ENCODE peak calls at places on chromosome 7, in seven cellular contexts. I, K, U, O, F, H and N are unnamed samples.

GRCh38 chr7:78146546-78146945 is 348.0 kb downstream of the PHTF2 start:
- DNase-seq in H (no peak), O (no peak), U (no peak), F (no peak), I (no peak), K (no peak), N (no peak)

GRCh38 chr7:55018361-55019328 is at the start of gene EGFR:
- DNase-seq in O (peak; percentile 75), I (no peak), K (no peak), F (peak; percentile 84), H (peak; percentile 75), U (peak; percentile 86), N (peak; percentile 73)

GRCh38 chr7:113487925-113488731 is 369.8 kb upstream of the SMIM30 start:
- DNase-seq in U (no peak), I (no peak), F (no peak), O (no peak), K (no peak), H (no peak), N (no peak)

GRCh38 chr7:157849726-157850125 is 512.9 kb downstream of the DNAJB6 start:
- DNase-seq in F (no peak), H (no peak), I (no peak), U (no peak), K (no peak), O (no peak), N (no peak)

GRCh38 chr7:101124376-101125056 is 2.4 kb upstream of the SERPINE1 start:
- DNase-seq in U (no peak), O (no peak), I (no peak), K (no peak), F (no peak), H (peak; percentile 86), N (no peak)

GRCh38 chr7:96088579-96088978 is 233.3 kb downstream of the SLC25A13 start:
- DNase-seq in U (no peak), H (peak; percentile 38), K (no peak), F (no peak), I (no peak), O (no peak), N (no peak)

GRCh38 chr7:51961804-51962203 is 645.2 kb upstream of the COBL start:
- DNase-seq in U (no peak), H (no peak), F (no peak), O (no peak), K (no peak), I (no peak), N (no peak)

GRCh38 chr7:56033671-56034432 is 17.4 kb downstream of the PSPH start:
- DNase-seq in K (peak; percentile 80), F (peak; percentile 62), U (peak; percentile 50), H (peak; percentile 83), O (peak; percentile 30), I (no peak), N (peak; percentile 52)

GRCh38 chr7:155985518-155986427 is 173.5 kb upstream of the SHH start:
- DNase-seq in U (no peak), H (no peak), K (no peak), O (no peak), F (no peak), I (no peak), N (peak; percentile 10)

GRCh38 chr7:31935115-31935514 is 135.1 kb downstream of the PDE1C start:
- DNase-seq in F (no peak), O (no peak), H (peak; percentile 69), K (no peak), I (no peak), U (no peak), N (no peak)

GRCh38 chr7:90222811-90223725 is 11.5 kb downstream of the STEAP2 start:
- DNase-seq in H (peak; percentile 72), F (peak; percentile 18), O (peak; percentile 25), K (no peak), I (no peak), U (no peak), N (no peak)

GRCh38 chr7:93562106-93562505 is 12.4 kb downstream of the CALCR start:
- DNase-seq in I (no peak), F (no peak), O (no peak), H (no peak), U (no peak), K (no peak), N (no peak)

GRCh38 chr7:128396357-128396756 is 13.4 kb downstream of the IMPDH1 start:
- DNase-seq in U (no peak), F (no peak), K (no peak), H (no peak), I (no peak), O (no peak), N (no peak)

GRCh38 chr7:74175270-74175803 is 1.2 kb downstream of the EIF4H start:
- DNase-seq in H (no peak), I (no peak), K (no peak), U (peak; percentile 17), F (peak; percentile 29), O (no peak), N (no peak)

GRCh38 chr7:116809636-116810266 is 52.6 kb upstream of the CAPZA2 start:
- DNase-seq in I (no peak), K (no peak), U (peak; percentile 54), O (peak; percentile 69), H (peak; percentile 79), F (peak; percentile 18), N (no peak)

GRCh38 chr7:54859545-54859944 is 100.5 kb upstream of the SEC61G start:
- DNase-seq in O (no peak), U (no peak), I (no peak), K (no peak), H (no peak), F (no peak), N (no peak)

GRCh38 chr7:43538404-43538771 is 44.5 kb upstream of the STK17A start:
- DNase-seq in F (no peak), U (no peak), K (no peak), I (no peak), H (no peak), O (no peak), N (no peak)

GRCh38 chr7:96052860-96053452 is 268.9 kb downstream of the SLC25A13 start:
- DNase-seq in O (no peak), H (no peak), U (no peak), F (no peak), I (no peak), K (no peak), N (no peak)

GRCh38 chr7:31735991-31736982 is 49.3 kb downstream of the PPP1R17 start:
- DNase-seq in H (peak; percentile 64), U (peak; percentile 50), K (no peak), O (peak; percentile 52), F (peak; percentile 67), I (no peak), N (peak; percentile 56)

GRCh38 chr7:19118896-19119301 is 1.5 kb upstream of the TWIST1 start:
- DNase-seq in U (no peak), F (no peak), H (no peak), K (no peak), I (no peak), O (no peak), N (no peak)

GRCh38 chr7:34850681-34851080 is 186.6 kb downstream of the DPY19L1 start:
- DNase-seq in F (no peak), K (no peak), O (no peak), H (no peak), U (no peak), I (no peak), N (no peak)

GRCh38 chr7:3095046-3095445 is 51.4 kb upstream of the CARD11 start:
- DNase-seq in O (peak; percentile 21), I (no peak), H (no peak), F (no peak), K (peak; percentile 38), U (no peak), N (no peak)

GRCh38 chr7:92987543-92987942 is 130.2 kb downstream of the SAMD9 start:
- DNase-seq in F (no peak), U (no peak), O (no peak), H (no peak), K (no peak), I (no peak), N (no peak)

GRCh38 chr7:40881405-40881926 is 746.7 kb downstream of the SUGCT start:
- DNase-seq in K (no peak), H (no peak), F (no peak), I (no peak), U (no peak), O (no peak), N (no peak)

GRCh38 chr7:29207469-29207868 is 12.9 kb downstream of the CHN2 start:
- DNase-seq in K (no peak), H (no peak), F (no peak), O (no peak), U (no peak), I (no peak), N (no peak)

GRCh38 chr7:85830982-85831381 is 644.1 kb upstream of the SEMA3D start:
- DNase-seq in K (no peak), H (no peak), I (no peak), U (no peak), O (no peak), F (no peak), N (no peak)

GRCh38 chr7:128737867-128738390 is 1.2 kb upstream of the CALU start:
- DNase-seq in O (no peak), U (no peak), H (peak; percentile 31), F (no peak), K (no peak), I (no peak), N (no peak)

GRCh38 chr7:115410972-115411686 is 489.2 kb downstream of the MDFIC start:
- DNase-seq in U (no peak), K (no peak), H (no peak), I (no peak), O (no peak), F (no peak), N (no peak)

GRCh38 chr7:124058515-124058914 is 25.6 kb upstream of the TMEM229A start:
- DNase-seq in I (no peak), H (no peak), U (no peak), F (no peak), O (no peak), K (no peak), N (no peak)

DNA sequence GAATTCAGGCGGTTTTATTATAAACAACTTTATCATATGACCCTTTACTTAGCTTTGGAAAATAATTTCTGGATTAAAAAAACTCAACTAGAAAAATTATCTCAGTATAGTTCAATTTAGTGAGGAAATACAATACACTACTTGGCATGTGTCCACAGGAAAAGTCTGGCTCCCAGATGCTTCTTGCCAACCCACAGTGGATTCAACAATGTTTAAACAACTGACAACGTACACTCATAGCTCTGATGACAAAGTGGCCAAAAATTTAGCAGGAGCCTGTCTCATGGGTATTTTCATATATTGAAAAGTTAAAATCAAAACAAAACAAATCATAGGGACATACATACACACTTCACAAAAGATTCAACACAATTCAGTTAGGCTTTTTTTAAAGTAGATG is 158.8 kb downstream of the SKAP2 start:
- DNase-seq in F (peak; percentile 8), H (peak; percentile 69), K (no peak), O (no peak), I (no peak), U (peak; percentile 43), N (no peak)
- TF ChIP-seq POLR2A in F (no peak), H (no peak), K (no peak), O (no peak), I (no peak), U (no peak), N (no peak)

GRCh38 chr7:76285604-76286374 is 16.7 kb upstream of the HSPB1 start:
- DNase-seq in U (no peak), O (no peak), K (no peak), I (no peak), F (no peak), H (no peak), N (no peak)
- TF ChIP-seq POLR2A in U (no peak), O (no peak), K (no peak), I (no peak), F (no peak), H (no peak), N (no peak)

GRCh38 chr7:108576110-108576509 is 6.4 kb downstream of the DNAJB9 start:
- DNase-seq in K (no peak), I (no peak), H (no peak), F (no peak), O (no peak), U (no peak), N (no peak)
- TF ChIP-seq POLR2A in K (no peak), I (no peak), H (no peak), F (no peak), O (no peak), U (no peak), N (no peak)

GRCh38 chr7:457814-458510 is 61.7 kb downstream of the PDGFA start:
- DNase-seq in F (peak; percentile 4), U (no peak), O (no peak), H (no peak), I (no peak), K (no peak), N (no peak)
- TF ChIP-seq POLR2A in F (no peak), U (no peak), O (no peak), H (no peak), I (no peak), K (no peak), N (no peak)